ENCODE peak calls at places on chromosomes 4 and X, in eight cellular contexts. R is PC-9; K is RWPE1; N is IMR-90; I is ascending aorta; W is CD8-positive, alpha-beta T cell; Z is neuronal stem cell; Y is mammary epithelial cell. O is an unnamed sample.

GRCh38 chr4:149754526-149754925 is 61.1 kb downstream of the IQCM start:
- DNase-seq in I (no peak), K (no peak), Y (peak), Z (no peak), R (no peak), W (no peak), N (peak), O (no peak)

GRCh38 chr4:57187241-57187640 is 77.1 kb upstream of the IGFBP7 start:
- DNase-seq in W (no peak), I (no peak), R (no peak), N (no peak), K (peak), Z (no peak), Y (peak), O (no peak)

GRCh38 chr4:14415146-14415545 is 587.1 kb upstream of the CPEB2 start:
- DNase-seq in Y (peak), N (peak), Z (peak), R (no peak), K (no peak), W (no peak), I (no peak), O (no peak)

GRCh38 chrX:1601768-1602085 is 10.3 kb downstream of the AKAP17A start:
- DNase-seq in N (no peak), Y (no peak), K (no peak), Z (no peak), I (no peak), R (no peak), W (no peak), O (no peak)

GRCh38 chr4:80362578-80363181 is 27.1 kb downstream of the CFAP299 start:
- DNase-seq in N (peak), R (peak), I (no peak), K (peak), Y (peak), Z (peak), W (peak), O (no peak)

GRCh38 chrX:23269923-23270322 is 64.7 kb upstream of the PTCHD1 start:
- DNase-seq in K (no peak), Z (no peak), Y (no peak), W (no peak), R (no peak), I (no peak), N (no peak), O (no peak)

GRCh38 chr4:76622717-76623116 is 187.7 kb downstream of the SHROOM3 start:
- DNase-seq in I (no peak), W (no peak), Y (no peak), N (no peak), K (no peak), Z (no peak), R (no peak), O (no peak)

GRCh38 chr4:56630876-56631666 is 50.0 kb downstream of the HOPX start:
- DNase-seq in W (no peak), R (no peak), K (no peak), Z (no peak), I (no peak), N (peak), Y (no peak), O (no peak)

GRCh38 chr4:147117400-147117799 is 171.7 kb upstream of the TTC29 start:
- DNase-seq in Y (no peak), R (no peak), Z (no peak), N (no peak), I (no peak), K (no peak), W (no peak), O (no peak)

GRCh38 chr4:81807927-81808672 is 336.4 kb upstream of the RASGEF1B start:
- DNase-seq in Y (peak), R (no peak), W (no peak), K (no peak), I (no peak), N (no peak), Z (no peak), O (no peak)

GRCh38 chr4:154560824-154561231 is 2.0 kb upstream of the FGB start:
- DNase-seq in I (no peak), Z (no peak), Y (peak), N (peak), K (peak), R (no peak), W (no peak), O (no peak)

GRCh38 chr4:94453534-94453963 is 1.8 kb downstream of the PDLIM5 start:
- DNase-seq in K (no peak), W (no peak), N (no peak), I (no peak), R (no peak), Z (no peak), Y (no peak), O (no peak)

GRCh38 chr4:17055788-17056187 is 157.3 kb upstream of the LDB2 start:
- DNase-seq in Y (no peak), R (no peak), I (no peak), Z (no peak), W (no peak), N (peak), K (peak), O (no peak)

GRCh38 chr4:121758896-121759568 is 5.9 kb downstream of the SMIM43 start:
- DNase-seq in Y (peak), K (no peak), Z (no peak), W (no peak), I (no peak), N (peak), R (no peak), O (no peak)

GRCh38 chr4:40577588-40578253 is 51.9 kb downstream of the RBM47 start:
- DNase-seq in W (no peak), N (no peak), Z (no peak), K (no peak), R (no peak), I (no peak), Y (no peak), O (no peak)

GRCh38 chr4:40579983-40580382 is 49.7 kb downstream of the RBM47 start:
- DNase-seq in Z (no peak), I (no peak), W (no peak), R (no peak), Y (peak), N (peak), K (peak), O (no peak)

GRCh38 chr4:40575846-40576245 is 53.8 kb downstream of the RBM47 start:
- DNase-seq in R (peak), N (no peak), I (no peak), Z (no peak), Y (no peak), K (no peak), W (no peak), O (no peak)

GRCh38 chr4:40573593-40574311 is 55.9 kb downstream of the RBM47 start:
- DNase-seq in Z (no peak), I (no peak), K (no peak), R (no peak), W (no peak), N (peak), Y (no peak), O (no peak)

DNA sequence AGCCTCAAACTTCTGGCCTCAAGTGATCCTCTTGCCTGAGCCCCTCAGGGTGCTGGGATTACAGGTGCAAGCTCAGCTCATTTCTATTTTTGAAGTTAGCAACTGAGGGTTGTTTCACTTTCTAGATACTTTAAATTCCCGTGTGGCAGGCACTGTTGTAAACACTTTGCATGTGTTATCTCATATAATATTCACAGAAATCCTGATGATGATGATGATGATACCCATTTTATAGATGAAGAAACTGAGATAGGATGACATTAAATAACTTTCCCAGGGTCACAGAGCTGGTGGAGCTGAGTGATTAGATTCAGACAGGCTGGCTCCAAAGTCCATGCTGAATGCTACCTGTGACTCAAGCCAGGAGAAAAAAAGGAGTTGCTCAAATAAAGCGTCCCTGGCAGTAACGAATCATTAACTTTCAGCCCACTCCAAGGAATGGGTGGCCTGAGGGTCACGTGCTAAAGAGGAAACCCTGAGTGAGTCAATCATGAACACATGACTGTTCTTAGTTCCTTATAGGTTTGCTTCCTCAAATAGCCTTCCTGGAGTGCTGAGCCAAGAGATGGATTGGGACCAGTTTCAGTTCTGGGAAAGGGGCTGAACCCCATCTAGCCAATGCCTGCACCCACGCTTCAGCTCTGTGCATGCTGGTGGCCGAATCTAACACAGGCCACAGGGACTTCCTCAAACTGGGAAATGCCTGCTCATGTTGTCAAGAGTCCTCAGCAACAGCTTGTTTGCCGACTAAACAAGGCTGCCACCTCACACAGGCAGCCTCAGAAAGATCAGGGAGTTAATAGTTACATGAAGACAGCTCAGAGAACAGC is 52.8 kb downstream of the RBM47 start:
- DNase-seq in W (no peak), R (peak), Y (peak), Z (no peak), N (peak), K (peak), I (peak), O (peak)
- H3K27ac ChIP-seq in W (no peak), R (peak), Y (peak), Z (peak), N (peak), K (peak), I (peak), O (peak)

GRCh38 chr4:96986800-96987199 is 1146.9 kb downstream of the PDHA2 start:
- DNase-seq in W (no peak), R (no peak), N (no peak), Y (no peak), I (no peak), Z (no peak), K (no peak), O (no peak)
- H3K27ac ChIP-seq in W (no peak), R (no peak), N (no peak), Y (no peak), I (no peak), Z (no peak), K (no peak), O (no peak)

DNA sequence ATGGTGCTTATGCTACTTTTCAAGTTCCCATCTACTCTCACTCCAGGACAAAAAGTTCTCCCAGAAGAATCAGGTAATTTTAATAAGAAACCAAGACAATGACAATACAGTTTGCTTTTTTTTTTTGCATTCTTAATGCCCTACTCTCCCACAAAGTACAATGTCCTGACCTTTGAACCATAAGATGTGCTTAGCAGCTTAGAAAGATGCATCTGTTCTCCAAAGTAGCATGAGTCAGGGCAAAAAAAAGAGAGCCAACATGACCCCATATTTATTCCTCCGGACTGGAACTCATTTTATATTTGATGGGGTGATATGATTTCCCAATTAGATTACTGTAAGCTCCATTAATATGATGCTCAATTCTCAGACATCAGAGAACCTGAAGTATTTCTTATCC is 16.5 kb upstream of the PDCL2 start:
- DNase-seq in Y (peak), I (no peak), R (no peak), N (no peak), K (no peak), Z (no peak), W (no peak), O (no peak)
- H3K27ac ChIP-seq in Y (peak), I (no peak), R (peak), N (no peak), K (no peak), Z (no peak), W (no peak), O (no peak)

GRCh38 chr4:39821951-39822350 is 124.0 kb downstream of the UBE2K start:
- DNase-seq in N (no peak), I (no peak), Z (no peak), Y (no peak), K (no peak), R (no peak), W (no peak), O (no peak)
- H3K27ac ChIP-seq in N (no peak), I (no peak), Z (no peak), Y (no peak), K (no peak), R (no peak), W (no peak), O (no peak)

GRCh38 chr4:54230479-54231418 is 1.7 kb downstream of the PDGFRA start:
- DNase-seq in K (no peak), Z (peak), R (no peak), I (no peak), Y (no peak), W (no peak), N (no peak), O (peak)
- H3K27ac ChIP-seq in K (no peak), Z (no peak), R (no peak), I (peak), Y (no peak), W (no peak), N (peak), O (peak)

DNA sequence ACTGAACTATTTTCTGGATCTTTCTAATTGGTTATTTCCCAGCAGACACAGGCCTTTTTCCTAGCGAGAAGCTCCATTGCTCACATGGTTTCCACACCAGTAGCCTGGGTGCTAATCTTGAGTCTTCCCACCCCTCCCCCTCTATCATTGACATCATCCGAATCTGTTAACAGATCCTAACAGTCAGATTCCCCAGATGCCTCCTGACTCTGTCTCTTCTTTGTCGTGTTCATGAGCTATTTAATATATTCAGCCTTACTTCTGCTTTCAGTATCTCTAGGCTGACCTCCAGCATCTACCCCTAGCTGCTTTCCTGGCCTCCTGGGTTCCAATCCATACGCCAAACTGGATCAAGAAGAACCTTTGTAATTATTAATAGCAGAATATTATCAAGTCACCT is 85.0 kb downstream of the CLNK start:
- DNase-seq in Y (no peak), W (no peak), K (no peak), N (peak), R (no peak), Z (no peak), I (no peak), O (no peak)
- H3K27ac ChIP-seq in Y (no peak), W (no peak), K (no peak), N (no peak), R (no peak), Z (no peak), I (no peak), O (no peak)

GRCh38 chr4:99394913-99395312 is 40.2 kb downstream of the ADH7 start:
- DNase-seq in N (peak), I (no peak), Y (no peak), R (no peak), W (no peak), K (no peak), Z (no peak), O (no peak)

GRCh38 chr4:99383833-99384392 is 31.4 kb upstream of the ADH1C start:
- DNase-seq in N (peak), Z (no peak), R (no peak), I (no peak), Y (no peak), K (no peak), W (no peak), O (peak)

GRCh38 chr4:99390060-99390459 is 37.5 kb upstream of the ADH1C start:
- DNase-seq in I (no peak), K (no peak), R (no peak), W (no peak), N (peak), Y (no peak), Z (no peak), O (no peak)

DNA sequence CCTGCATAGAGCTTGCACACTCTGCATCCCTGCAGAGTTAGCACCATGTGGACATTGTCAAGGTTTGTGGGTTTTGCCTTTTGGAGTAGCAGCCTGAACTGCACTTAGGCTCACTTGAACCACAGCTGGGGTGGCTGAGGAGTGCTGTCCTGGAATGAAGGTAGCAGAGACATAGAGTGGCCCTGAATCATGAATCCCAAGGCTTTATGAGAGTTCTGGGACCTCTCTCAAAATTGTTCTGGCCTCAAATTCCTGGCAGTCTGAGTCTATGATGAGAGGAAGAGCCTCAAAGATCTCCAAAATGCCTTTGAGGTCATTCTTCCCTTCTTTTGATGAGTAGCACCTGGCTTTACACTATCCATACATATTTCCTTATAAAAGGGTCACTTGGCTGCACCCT is 37.1 kb upstream of the ADH1C start:
- DNase-seq in R (no peak), N (peak), K (no peak), W (no peak), I (no peak), Y (no peak), Z (no peak), O (no peak)
- H3K27ac ChIP-seq in R (no peak), N (peak), K (no peak), W (no peak), I (peak), Y (no peak), Z (no peak), O (no peak)

GRCh38 chrX:53288173-53288572 is 6.8 kb upstream of the IQSEC2 start:
- DNase-seq in Y (no peak), N (no peak), W (peak), K (no peak), R (no peak), I (no peak), Z (peak), O (no peak)

GRCh38 chrX:53290441-53291041 is 9.2 kb upstream of the IQSEC2 start:
- DNase-seq in K (no peak), W (no peak), N (no peak), Y (no peak), R (no peak), I (no peak), Z (no peak), O (no peak)

GRCh38 chrX:53287493-53288138 is 6.2 kb upstream of the IQSEC2 start:
- DNase-seq in Y (peak), I (peak), K (peak), R (peak), N (peak), Z (no peak), W (peak), O (peak)

GRCh38 chrX:53294024-53294648 is 12.8 kb upstream of the IQSEC2 start:
- DNase-seq in I (no peak), K (no peak), N (peak), W (no peak), Y (no peak), Z (no peak), R (no peak), O (no peak)

DNA sequence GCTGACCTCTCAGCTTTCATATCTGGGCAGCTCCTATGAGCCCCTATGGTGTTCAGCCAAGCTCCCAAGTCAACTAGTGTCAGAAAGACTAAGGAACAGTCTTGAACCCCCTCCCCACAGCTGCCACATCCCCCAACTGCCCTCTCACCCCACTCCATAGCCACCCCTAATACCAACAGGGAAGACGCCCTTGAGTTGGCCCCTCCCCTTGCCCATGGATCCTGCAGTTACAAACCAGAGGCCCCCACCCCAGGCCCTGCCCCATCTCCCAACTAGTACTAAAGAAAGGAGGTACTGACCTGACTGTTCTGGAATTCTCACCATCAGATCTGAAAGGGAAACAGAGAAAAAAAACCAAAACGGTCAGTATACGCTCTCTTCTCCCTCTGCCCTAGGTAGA is 10.2 kb upstream of the IQSEC2 start:
- DNase-seq in W (no peak), R (no peak), I (no peak), N (no peak), Y (no peak), K (no peak), Z (no peak), O (no peak)
- H3K27ac ChIP-seq in W (no peak), R (no peak), I (no peak), N (no peak), Y (no peak), K (no peak), Z (no peak), O (no peak)

O was measured in right lobe of liver.